ENCODE peak calls at places on chromosomes 12 and 14, in six cellular contexts. R, I, F, X, Z and V are unnamed samples.

GRCh38 chr14:61607570-61608244 is 87.6 kb upstream of the HIF1A start:
- DNase-seq in R (peak), I (no peak), F (no peak), X (no peak), Z (no peak), V (no peak)

GRCh38 chr12:119208626-119209061 is 29.9 kb downstream of the HSPB8 start:
- DNase-seq in R (no peak), I (peak), F (no peak), X (no peak), Z (no peak), V (peak)

GRCh38 chr12:108995370-108995992 is 25.4 kb downstream of the SVOP start:
- DNase-seq in R (no peak), I (no peak), F (no peak), X (no peak), Z (no peak), V (no peak)

GRCh38 chr12:94644141-94644575 is 6.2 kb downstream of the TMCC3 start:
- DNase-seq in R (no peak), I (peak), F (no peak), X (peak), Z (no peak), V (peak)

GRCh38 chr14:94561656-94562010 is 391 bp downstream of the SERPINA4 start:
- DNase-seq in R (no peak), I (no peak), F (no peak), X (no peak), Z (no peak), V (no peak)

GRCh38 chr12:33752854-33753253 is 269.4 kb upstream of the ALG10 start:
- DNase-seq in R (no peak), I (no peak), F (no peak), X (no peak), Z (peak), V (no peak)

GRCh38 chr12:45468751-45469615 is 253.1 kb downstream of the ANO6 start:
- DNase-seq in R (no peak), I (no peak), F (no peak), X (no peak), Z (no peak), V (no peak)

GRCh38 chr12:6328045-6328779 is 13.7 kb downstream of the TNFRSF1A start:
- DNase-seq in R (no peak), I (no peak), F (no peak), X (no peak), Z (no peak), V (no peak)

GRCh38 chr14:52286659-52287649 is 19.5 kb downstream of the PTGDR start:
- DNase-seq in R (no peak), I (no peak), F (no peak), X (no peak), Z (no peak), V (no peak)

GRCh38 chr14:49861923-49862673 is 9.5 kb upstream of the NEMF start:
- DNase-seq in R (peak), I (peak), F (peak), X (no peak), Z (peak), V (peak)

GRCh38 chr14:91067186-91067585 is 6.7 kb upstream of the RPS6KA5 start:
- DNase-seq in R (no peak), I (no peak), F (no peak), X (no peak), Z (no peak), V (no peak)

GRCh38 chr12:108564724-108565123 is 2.3 kb downstream of the ISCU start:
- DNase-seq in R (no peak), I (no peak), F (no peak), X (no peak), Z (peak), V (no peak)

GRCh38 chr14:81400202-81400678 is at the start of gene STON2:
- DNase-seq in R (no peak), I (peak), F (peak), X (peak), Z (peak), V (peak)

GRCh38 chr12:24947541-24948451 is 1.1 kb downstream of the BCAT1 start:
- DNase-seq in R (no peak), I (no peak), F (no peak), X (no peak), Z (peak), V (peak)

GRCh38 chr12:56632701-56633464 is 2.8 kb upstream of the BAZ2A start:
- DNase-seq in R (no peak), I (no peak), F (no peak), X (no peak), Z (no peak), V (no peak)

GRCh38 chr14:55610717-55611370 is 30.8 kb downstream of the KTN1 start:
- DNase-seq in R (no peak), I (no peak), F (no peak), X (no peak), Z (no peak), V (no peak)

GRCh38 chr14:86626530-86626929 is 1096.6 kb downstream of the FLRT2 start:
- DNase-seq in R (no peak), I (no peak), F (no peak), X (no peak), Z (no peak), V (peak)

GRCh38 chr12:96811083-96811482 is 96.0 kb upstream of the NEDD1 start:
- DNase-seq in R (no peak), I (peak), F (no peak), X (peak), Z (no peak), V (peak)

GRCh38 chr14:73576391-73576790 is 7.4 kb downstream of the ACOT2 start:
- DNase-seq in R (no peak), I (no peak), F (no peak), X (no peak), Z (no peak), V (no peak)

GRCh38 chr14:73295198-73295796 is 58.0 kb downstream of the PAPLN start:
- DNase-seq in R (no peak), I (peak), F (no peak), X (peak), Z (peak), V (peak)

GRCh38 chr12:48388430-48388829 is 37.7 kb upstream of the ZNF641 start:
- DNase-seq in R (no peak), I (no peak), F (no peak), X (no peak), Z (no peak), V (peak)

GRCh38 chr12:6608592-6609311 is 1.6 kb upstream of the CHD4 start:
- DNase-seq in R (no peak), I (no peak), F (no peak), X (peak), Z (peak), V (peak)

GRCh38 chr14:100419856-100420255 is 96.7 kb downstream of the SLC25A47 start:
- DNase-seq in R (no peak), I (no peak), F (no peak), X (no peak), Z (no peak), V (peak)

GRCh38 chr14:97485172-97485571 is 688.0 kb downstream of the VRK1 start:
- DNase-seq in R (no peak), I (no peak), F (no peak), X (no peak), Z (no peak), V (no peak)

GRCh38 chr14:53888535-53889386 is 67.9 kb downstream of the BMP4 start:
- DNase-seq in R (no peak), I (no peak), F (no peak), X (no peak), Z (no peak), V (no peak)

GRCh38 chr12:229441-230191 is 15.7 kb upstream of the SLC6A12 start:
- DNase-seq in R (no peak), I (peak), F (no peak), X (no peak), Z (no peak), V (no peak)